ENCODE peak calls at places on chromosomes 5 and 9, in five cellular contexts. J is RPMI7951, U is H7, W is NCI-H2081, E is choroid plexus epithelial cell. V is an unnamed sample.

GRCh38 chr5:132714456-132715307 is 22.7 kb downstream of the KIF3A start:
- DNase-seq in W (no peak), J (peak; percentile 4), U (no peak), E (peak; percentile 33), V (no peak)

GRCh38 chr5:34534237-34535108 is 121.7 kb upstream of the RAI14 start:
- DNase-seq in E (peak; percentile 91), J (peak; percentile 32), U (no peak), W (no peak), V (no peak)

GRCh38 chr5:143177263-143177994 is 226.1 kb downstream of the NR3C1 start:
- DNase-seq in J (peak; percentile 96), E (peak; percentile 59), W (no peak), U (no peak), V (peak; percentile 97)

GRCh38 chr9:125428060-125428481 is 166.4 kb downstream of the GAPVD1 start:
- DNase-seq in W (peak; percentile 47), J (no peak), U (peak; percentile 91), E (peak; percentile 15), V (peak; percentile 29)

GRCh38 chr5:123819818-123820217 is 307.8 kb downstream of the CSNK1G3 start:
- DNase-seq in J (no peak), U (no peak), E (peak; percentile 98), W (no peak), V (no peak)

GRCh38 chr5:79858097-79858723 is 132.9 kb downstream of the MTX3 start:
- DNase-seq in W (peak; percentile 31), J (peak; percentile 35), U (peak; percentile 51), E (peak; percentile 67), V (peak; percentile 77)

GRCh38 chr9:129421371-129421770 is 199.5 kb downstream of the C9orf50 start:
- DNase-seq in J (no peak), U (no peak), E (no peak), W (no peak), V (no peak)

GRCh38 chr9:123825337-123825736 is 104.6 kb downstream of the DENND1A start:
- DNase-seq in J (peak; percentile 33), W (no peak), U (peak; percentile 14), E (peak; percentile 31), V (no peak)

GRCh38 chr9:107847977-107848376 is 358.4 kb upstream of the KLF4 start:
- DNase-seq in E (peak; percentile 55), U (no peak), W (no peak), J (peak; percentile 16), V (no peak)

GRCh38 chr5:139667001-139667729 is 19.0 kb downstream of the CXXC5 start:
- DNase-seq in E (no peak), W (no peak), J (peak; percentile 29), U (no peak), V (no peak)

GRCh38 chr5:172417983-172418630 is 36.2 kb downstream of the SH3PXD2B start:
- DNase-seq in U (no peak), J (peak; percentile 95), E (peak; percentile 99), W (no peak), V (no peak)

GRCh38 chr9:123997665-123998277 is 13.8 kb upstream of the LHX2 start:
- DNase-seq in J (peak; percentile 33), U (peak; percentile 77), W (no peak), E (peak; percentile 25), V (no peak)

GRCh38 chr5:37043693-37044092 is 167.1 kb downstream of the NIPBL start:
- DNase-seq in J (no peak), W (no peak), E (peak; percentile 16), U (no peak), V (no peak)

GRCh38 chr9:126719677-126720435 is 85.0 kb upstream of the ZBTB43 start:
- DNase-seq in U (peak; percentile 86), E (peak; percentile 78), J (peak; percentile 83), W (peak; percentile 56), V (peak; percentile 83)

GRCh38 chr5:160363661-160364060 is 6.8 kb downstream of the C1QTNF2 start:
- DNase-seq in W (no peak), U (peak; percentile 29), E (no peak), J (no peak), V (no peak)

GRCh38 chr9:97293207-97293721 is 14.2 kb upstream of the CCDC180 start:
- DNase-seq in W (no peak), J (peak; percentile 96), E (peak; percentile 38), U (no peak), V (no peak)

GRCh38 chr5:95780597-95780996 is 41.9 kb downstream of the GLRX start:
- DNase-seq in U (no peak), J (no peak), E (peak; percentile 24), W (no peak), V (no peak)

GRCh38 chr5:173248481-173248880 is 13.5 kb upstream of the NKX2-5 start:
- DNase-seq in E (no peak), W (no peak), J (no peak), U (no peak), V (no peak)

GRCh38 chr9:78811562-78812276 is 514.8 kb downstream of the PSAT1 start:
- DNase-seq in E (peak; percentile 26), W (no peak), J (peak; percentile 81), U (no peak), V (no peak)

GRCh38 chr9:104900324-104900723 is 27.6 kb downstream of the ABCA1 start:
- DNase-seq in E (no peak), W (no peak), U (no peak), J (no peak), V (no peak)

GRCh38 chr9:78552802-78553201 is 255.9 kb downstream of the PSAT1 start:
- DNase-seq in U (no peak), J (no peak), E (peak; percentile 17), W (no peak), V (peak; percentile 9)

GRCh38 chr5:122187426-122187825 is 58.1 kb downstream of the ZNF474 start:
- DNase-seq in E (no peak), J (peak; percentile 26), U (no peak), W (no peak), V (no peak)

GRCh38 chr9:13992136-13992798 is 321.7 kb downstream of the NFIB start:
- DNase-seq in J (no peak), W (peak; percentile 19), E (peak; percentile 83), U (no peak), V (no peak)

GRCh38 chr5:83744851-83745250 is 24.2 kb upstream of the HAPLN1 start:
- DNase-seq in E (peak; percentile 70), J (no peak), W (no peak), U (no peak), V (no peak)

GRCh38 chr5:150167908-150168307 is 1.3 kb downstream of the CDX1 start:
- DNase-seq in U (peak; percentile 74), W (no peak), E (no peak), J (no peak), V (no peak)

GRCh38 chr9:89764217-89764616 is 159.4 kb downstream of the GADD45G start:
- DNase-seq in U (no peak), W (no peak), E (no peak), J (no peak), V (no peak)

GRCh38 chr5:93611510-93611899 is 28.5 kb downstream of the NR2F1 start:
- DNase-seq in U (no peak), W (no peak), J (no peak), E (no peak), V (no peak)

GRCh38 chr9:110141118-110141797 is 66.7 kb downstream of the C9orf152 start:
- DNase-seq in J (peak; percentile 79), W (no peak), U (no peak), E (peak; percentile 96), V (no peak)

GRCh38 chr9:91039125-91039834 is 237.7 kb downstream of the SYK start:
- DNase-seq in W (no peak), U (no peak), E (no peak), J (peak; percentile 36), V (no peak)

GRCh38 chr9:124054671-124055212 is 43.2 kb downstream of the LHX2 start:
- DNase-seq in W (no peak), U (no peak), J (peak; percentile 97), E (peak; percentile 86), V (no peak)

GRCh38 chr5:132372122-132372521 is 2.6 kb downstream of the SLC22A5 start:
- DNase-seq in U (no peak), W (no peak), E (no peak), J (no peak), V (no peak)

GRCh38 chr5:93603191-93603590 is 20.2 kb downstream of the NR2F1 start:
- DNase-seq in J (no peak), E (peak; percentile 69), W (no peak), U (no peak), V (no peak)

GRCh38 chr9:37001461-37001860 is 32.6 kb downstream of the PAX5 start:
- DNase-seq in J (no peak), W (no peak), E (no peak), U (no peak), V (no peak)

GRCh38 chr5:103891151-103891550 is 328.6 kb upstream of the NUDT12 start:
- DNase-seq in E (no peak), U (no peak), W (no peak), J (no peak), V (no peak)

GRCh38 chr9:110399983-110400382 is 62.3 kb upstream of the TXNDC8 start:
- DNase-seq in J (no peak), E (no peak), U (no peak), W (no peak), V (no peak)